ENCODE peak calls at places on chromosomes 3 and 15, in ten cellular contexts. M is hepatocyte, X is endothelial cell of umbilical vein, Z is esophagus muscularis mucosa, T is ovary, D is OCI-LY7, F is sigmoid colon, N is GM23338, A is HCT116, G is mammary epithelial cell. O is an unnamed sample. For H3K4me1, the result is how much of the 10 kb centered on the place peaks cover.

GRCh38 chr3:45545476-45545875 is 49.1 kb upstream of the LIMD1 start:
- DNase-seq in D (no peak), F (peak), X (no peak), M (no peak), G (no peak), Z (no peak), A (no peak), T (no peak), N (no peak), O (peak)

GRCh38 chr3:33879540-33879939 is 81.1 kb downstream of the PDCD6IP start:
- DNase-seq in D (no peak), F (no peak), X (no peak), G (no peak), A (no peak), T (no peak), M (no peak), N (peak), Z (no peak), O (no peak)

GRCh38 chr3:29655016-29655415 is 374.1 kb downstream of the RBMS3 start:
- DNase-seq in N (no peak), D (no peak), A (no peak), G (no peak), F (no peak), Z (no peak), M (no peak), T (no peak), X (no peak), O (no peak)

GRCh38 chr3:37935290-37935668 is 55.3 kb upstream of the VILL start:
- DNase-seq in A (no peak), G (no peak), X (peak), Z (no peak), N (no peak), F (no peak), M (no peak), D (peak), T (no peak), O (no peak)

GRCh38 chr3:111635403-111635802 is 40.3 kb upstream of the ZBED2 start:
- DNase-seq in G (no peak), T (no peak), M (no peak), Z (no peak), D (no peak), X (no peak), F (no peak), A (no peak), N (no peak), O (no peak)

GRCh38 chr15:79050977-79051376 is 39.6 kb downstream of the RASGRF1 start:
- DNase-seq in M (no peak), F (no peak), T (no peak), A (no peak), N (no peak), Z (no peak), G (no peak), X (no peak), D (no peak), O (no peak)

GRCh38 chr3:168820748-168821445 is 725.2 kb upstream of the GOLIM4 start:
- DNase-seq in A (no peak), X (no peak), N (no peak), D (no peak), M (no peak), Z (no peak), F (no peak), T (no peak), G (no peak), O (no peak)

GRCh38 chr15:70596354-70597055 is 166.9 kb downstream of the UACA start:
- DNase-seq in Z (no peak), D (no peak), A (peak), T (no peak), N (no peak), G (peak), F (no peak), M (peak), X (peak), O (no peak)

GRCh38 chr3:42179110-42179725 is 86.8 kb downstream of the CCK start:
- DNase-seq in X (peak), G (peak), A (peak), T (peak), D (no peak), N (peak), M (peak), Z (no peak), F (peak), O (no peak)

GRCh38 chr3:136142592-136142991 is 53.5 kb downstream of the MSL2 start:
- DNase-seq in N (peak), Z (no peak), A (peak), T (no peak), M (peak), G (peak), D (no peak), X (peak), F (no peak), O (no peak)

GRCh38 chr3:190381356-190381940 is 6.5 kb upstream of the CLDN16 start:
- DNase-seq in G (peak), D (no peak), N (no peak), F (no peak), M (no peak), Z (no peak), X (no peak), T (no peak), A (no peak), O (no peak)

GRCh38 chr3:124878561-124879394 is 8.4 kb downstream of the ITGB5 start:
- DNase-seq in Z (peak), M (peak), D (no peak), T (peak), N (no peak), F (peak), G (peak), X (peak), A (peak), O (no peak)

GRCh38 chr3:66582721-66583141 is 81.9 kb upstream of the LRIG1 start:
- DNase-seq in G (no peak), N (no peak), F (no peak), M (no peak), A (no peak), D (peak), T (no peak), Z (no peak), X (no peak), O (no peak)

GRCh38 chr3:150761831-150762661 is 923 bp downstream of the SIAH2 start:
- DNase-seq in X (peak), N (peak), A (no peak), G (peak), T (peak), D (peak), F (peak), M (peak), Z (peak), O (peak)

GRCh38 chr3:197430961-197431910 is 124.5 kb downstream of the BDH1 start:
- DNase-seq in F (no peak), T (no peak), D (no peak), M (no peak), G (no peak), X (peak), Z (no peak), A (no peak), N (no peak), O (no peak)

GRCh38 chr15:68411276-68411675 is 20.7 kb downstream of the ITGA11 start:
- DNase-seq in Z (no peak), X (no peak), D (no peak), F (no peak), M (no peak), G (no peak), A (no peak), N (no peak), T (no peak), O (peak)

GRCh38 chr3:78101363-78101762 is 1061.5 kb downstream of the ROBO2 start:
- DNase-seq in G (no peak), N (no peak), X (no peak), A (no peak), D (no peak), M (no peak), Z (no peak), F (no peak), T (no peak), O (no peak)

GRCh38 chr3:103991461-103992115 is 1375.1 kb upstream of the ALCAM start:
- DNase-seq in N (peak), Z (no peak), F (no peak), A (peak), T (no peak), X (peak), D (peak), M (no peak), G (no peak), O (peak)

GRCh38 chr3:138323971-138324370 is 5.7 kb downstream of the NME9 start:
- DNase-seq in G (no peak), Z (peak), D (no peak), F (no peak), N (no peak), X (no peak), A (no peak), M (no peak), T (no peak), O (no peak)

GRCh38 chr3:109640146-109640652 is 302.9 kb upstream of the DPPA4 start:
- DNase-seq in D (no peak), T (no peak), X (no peak), F (no peak), M (no peak), A (no peak), Z (no peak), G (peak), N (no peak), O (no peak)

GRCh38 chr3:23685484-23686258 is 120.1 kb upstream of the UBE2E1 start:
- DNase-seq in M (peak), G (peak), X (peak), A (peak), T (peak), D (no peak), Z (peak), N (peak), F (peak), O (peak)

GRCh38 chr15:50128266-50128665 is 9.2 kb upstream of the ATP8B4 start:
- DNase-seq in G (no peak), N (peak), D (no peak), M (peak), A (no peak), F (peak), X (no peak), Z (no peak), T (peak), O (no peak)

GRCh38 chr15:92294759-92295158 is 98.9 kb upstream of the ST8SIA2 start:
- DNase-seq in M (no peak), Z (no peak), G (no peak), T (no peak), N (no peak), A (no peak), F (no peak), X (no peak), D (no peak), O (no peak)

GRCh38 chr15:75720787-75721461 is 8.3 kb upstream of the CSPG4 start:
- DNase-seq in N (peak), D (peak), G (peak), X (peak), Z (no peak), A (peak), M (peak), F (peak), T (no peak), O (peak)

GRCh38 chr3:194383276-194383940 is 13.9 kb upstream of the LRRC15 start:
- DNase-seq in D (no peak), N (no peak), T (no peak), X (no peak), M (no peak), F (no peak), A (no peak), G (no peak), Z (peak), O (no peak)

GRCh38 chr3:85495602-85496001 is 536.8 kb downstream of the CADM2 start:
- DNase-seq in A (no peak), X (no peak), N (peak), T (no peak), G (no peak), M (no peak), F (no peak), D (no peak), Z (no peak), O (no peak)

GRCh38 chr3:82012775-82013174 is 251.3 kb upstream of the GBE1 start:
- DNase-seq in T (no peak), Z (no peak), M (no peak), D (no peak), X (peak), G (no peak), N (no peak), F (no peak), A (no peak), O (no peak)

GRCh38 chr15:52523192-52523591 is 5.5 kb downstream of the MYO5A start:
- DNase-seq in A (no peak), G (peak), T (no peak), X (peak), D (no peak), Z (no peak), N (no peak), M (no peak), F (no peak), O (no peak)

GRCh38 chr3:74862501-74862900 is 248.0 kb upstream of the CNTN3 start:
- DNase-seq in D (no peak), Z (no peak), F (no peak), N (no peak), G (no peak), X (no peak), A (no peak), M (no peak), T (no peak), O (no peak)

GRCh38 chr15:29840928-29841327 is 18.7 kb upstream of the TJP1 start:
- DNase-seq in F (no peak), T (no peak), G (no peak), X (no peak), Z (no peak), N (no peak), M (no peak), D (no peak), A (no peak), O (no peak)

GRCh38 chr3:101862453-101863165 is 13.3 kb downstream of the NFKBIZ start:
- DNase-seq in G (peak), A (no peak), X (no peak), M (no peak), Z (no peak), N (no peak), F (no peak), T (no peak), D (no peak), O (no peak)

GRCh38 chr15:33200903-33201302 is 6.4 kb upstream of the FMN1 start:
- DNase-seq in Z (peak), M (no peak), N (no peak), D (no peak), A (no peak), T (no peak), X (no peak), F (no peak), G (no peak), O (no peak)

DNA sequence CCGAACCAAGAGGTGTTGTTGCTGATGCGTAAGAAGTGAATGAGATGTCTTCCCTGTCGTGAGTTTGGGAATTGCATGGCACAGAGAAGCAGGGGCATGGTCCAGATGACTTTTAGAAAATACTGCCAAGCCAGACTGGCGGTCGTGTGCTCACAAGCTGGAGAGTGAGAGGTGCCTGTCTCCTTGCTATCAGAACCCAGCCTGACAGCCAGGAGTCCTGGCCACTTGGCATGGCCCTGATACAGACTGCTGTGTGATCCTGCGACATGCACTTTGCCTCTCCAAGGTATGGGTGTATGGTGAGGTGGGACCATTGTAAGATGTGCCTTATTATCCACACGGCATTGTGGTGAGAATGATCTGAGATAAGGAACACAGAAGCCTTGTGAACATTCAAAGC is 93.0 kb downstream of the SMAD3 start:
- DNase-seq in G (no peak), D (no peak), T (no peak), N (no peak), A (no peak), M (no peak), X (no peak), F (peak), Z (no peak), O (no peak)
- TF ChIP-seq CTCF in G (no peak), D (no peak), T (no peak), N (no peak), A (no peak), M (no peak), X (no peak), F (no peak), Z (no peak), O (no peak)

DNA sequence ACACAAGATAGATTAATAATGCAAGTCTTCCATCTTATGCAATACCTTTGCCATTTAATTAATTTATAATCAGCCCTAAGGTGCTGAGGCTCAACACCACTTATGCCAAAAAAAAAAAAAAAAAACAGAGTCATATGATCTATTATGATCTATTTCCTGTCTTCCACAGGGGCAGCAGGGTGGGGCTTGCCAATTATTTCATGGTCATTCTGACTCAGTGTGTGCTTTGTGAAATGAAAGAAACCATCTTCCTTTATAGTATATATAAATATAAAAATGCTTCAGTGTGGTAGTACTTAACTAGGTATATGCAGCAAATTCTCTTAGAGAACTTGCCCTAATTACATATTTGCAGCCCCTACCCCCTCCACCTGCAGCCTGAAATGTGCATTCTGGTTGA is 7.2 kb upstream of the RARB start:
- DNase-seq in N (no peak), A (no peak), T (no peak), Z (no peak), X (no peak), D (no peak), G (peak), F (no peak), M (no peak), O (no peak)
- H3K4me1 ChIP-seq in N (under half), A (under half), T (under half), Z (under half), X (under half), D (under half), G (under half), F (under half), M (under half), O (under half)

GRCh38 chr3:139455855-139456254 is 20.5 kb downstream of the RBP2 start:
- DNase-seq in X (no peak), T (no peak), M (no peak), A (no peak), N (peak), Z (no peak), D (no peak), F (no peak), G (no peak), O (no peak)
- TF ChIP-seq CTCF in X (no peak), T (no peak), M (no peak), A (no peak), N (peak), Z (no peak), D (peak), F (no peak), G (no peak), O (no peak)

GRCh38 chr3:14295777-14296176 is 106.6 kb upstream of the SLC6A6 start:
- DNase-seq in T (no peak), X (no peak), F (no peak), N (no peak), G (no peak), D (no peak), M (no peak), Z (no peak), A (no peak), O (no peak)
- H3K4me1 ChIP-seq in T (under half), X (under half), F (under half), N (under half), G (under half), D (under half), M (under half), Z (under half), A (under half), O (under half)